ENCODE peak calls at places on chromosomes 13 and 19, in five cellular contexts. One of them, this sample, is unnamed.

GRCh38 chr19:48720251-48720612 is 707 bp upstream of the MAMSTR start:
- DNase-seq in upper lobe of left lung: no peak
- DNase-seq in AG04449: no peak
- DNase-seq in COLO829: no peak
- DNase-seq in activated CD8-positive, alpha-beta T cell treated with anti-CD3 and anti-CD28 coated beads, Interleukin-2, amount 10 ng/mL, durations not matched to agents 7 days and 5 days: no peak
- DNase-seq in this sample: no peak

GRCh38 chr13:97367016-97367415 is 67.0 kb upstream of the RAP2A start:
- DNase-seq in activated CD8-positive, alpha-beta T cell treated with anti-CD3 and anti-CD28 coated beads, Interleukin-2, amount 10 ng/mL, durations not matched to agents 7 days and 5 days: no peak
- DNase-seq in COLO829: no peak
- DNase-seq in upper lobe of left lung: peak; percentile 37
- DNase-seq in AG04449: no peak
- DNase-seq in this sample: no peak

GRCh38 chr13:110387451-110388140 is 80.5 kb downstream of the COL4A2 start:
- DNase-seq in upper lobe of left lung: no peak
- DNase-seq in activated CD8-positive, alpha-beta T cell treated with anti-CD3 and anti-CD28 coated beads, Interleukin-2, amount 10 ng/mL, durations not matched to agents 7 days and 5 days: peak; percentile 24
- DNase-seq in AG04449: no peak
- DNase-seq in COLO829: no peak
- DNase-seq in this sample: no peak

GRCh38 chr19:38759590-38760003 is 13.7 kb downstream of the LGALS7 start:
- DNase-seq in upper lobe of left lung: peak; percentile 89
- DNase-seq in activated CD8-positive, alpha-beta T cell treated with anti-CD3 and anti-CD28 coated beads, Interleukin-2, amount 10 ng/mL, durations not matched to agents 7 days and 5 days: no peak
- DNase-seq in COLO829: peak; percentile 69
- DNase-seq in AG04449: no peak
- DNase-seq in this sample: no peak

GRCh38 chr13:102597029-102598015 is 536 bp downstream of the TPP2 start:
- DNase-seq in activated CD8-positive, alpha-beta T cell treated with anti-CD3 and anti-CD28 coated beads, Interleukin-2, amount 10 ng/mL, durations not matched to agents 7 days and 5 days: peak; percentile 41
- DNase-seq in AG04449: no peak
- DNase-seq in upper lobe of left lung: peak; percentile 24
- DNase-seq in COLO829: no peak
- DNase-seq in this sample: no peak

GRCh38 chr13:113410472-113411201 is 42.7 kb downstream of the ADPRHL1 start:
- DNase-seq in AG04449: peak; percentile 42
- DNase-seq in COLO829: no peak
- DNase-seq in upper lobe of left lung: no peak
- DNase-seq in activated CD8-positive, alpha-beta T cell treated with anti-CD3 and anti-CD28 coated beads, Interleukin-2, amount 10 ng/mL, durations not matched to agents 7 days and 5 days: no peak
- DNase-seq in this sample: no peak

GRCh38 chr13:24630851-24631341 is 49.3 kb upstream of the ATP12A start:
- DNase-seq in COLO829: peak; percentile 17
- DNase-seq in activated CD8-positive, alpha-beta T cell treated with anti-CD3 and anti-CD28 coated beads, Interleukin-2, amount 10 ng/mL, durations not matched to agents 7 days and 5 days: no peak
- DNase-seq in AG04449: no peak
- DNase-seq in upper lobe of left lung: peak; percentile 75
- DNase-seq in this sample: no peak

GRCh38 chr19:40493778-40494177 is 27.0 kb downstream of the SPTBN4 start:
- DNase-seq in activated CD8-positive, alpha-beta T cell treated with anti-CD3 and anti-CD28 coated beads, Interleukin-2, amount 10 ng/mL, durations not matched to agents 7 days and 5 days: no peak
- DNase-seq in AG04449: no peak
- DNase-seq in upper lobe of left lung: no peak
- DNase-seq in COLO829: no peak
- DNase-seq in this sample: no peak

GRCh38 chr19:11986754-11987153 is 21.9 kb downstream of the ZNF763 start:
- DNase-seq in upper lobe of left lung: no peak
- DNase-seq in AG04449: no peak
- DNase-seq in COLO829: no peak
- DNase-seq in activated CD8-positive, alpha-beta T cell treated with anti-CD3 and anti-CD28 coated beads, Interleukin-2, amount 10 ng/mL, durations not matched to agents 7 days and 5 days: no peak
- DNase-seq in this sample: no peak

GRCh38 chr19:58374200-58374599 is 6.6 kb downstream of the ZNF837 start:
- DNase-seq in AG04449: no peak
- DNase-seq in activated CD8-positive, alpha-beta T cell treated with anti-CD3 and anti-CD28 coated beads, Interleukin-2, amount 10 ng/mL, durations not matched to agents 7 days and 5 days: no peak
- DNase-seq in upper lobe of left lung: no peak
- DNase-seq in COLO829: no peak
- DNase-seq in this sample: no peak

GRCh38 chr13:28401303-28402056 is 93.4 kb downstream of the FLT1 start:
- DNase-seq in AG04449: peak; percentile 68
- DNase-seq in upper lobe of left lung: no peak
- DNase-seq in activated CD8-positive, alpha-beta T cell treated with anti-CD3 and anti-CD28 coated beads, Interleukin-2, amount 10 ng/mL, durations not matched to agents 7 days and 5 days: no peak
- DNase-seq in COLO829: no peak
- DNase-seq in this sample: peak; percentile 80

GRCh38 chr19:9724157-9724556 is 44.4 kb downstream of the ZNF846 start:
- DNase-seq in upper lobe of left lung: no peak
- DNase-seq in COLO829: no peak
- DNase-seq in activated CD8-positive, alpha-beta T cell treated with anti-CD3 and anti-CD28 coated beads, Interleukin-2, amount 10 ng/mL, durations not matched to agents 7 days and 5 days: no peak
- DNase-seq in AG04449: no peak
- DNase-seq in this sample: no peak

GRCh38 chr13:63435668-63436275 is 2020.1 kb upstream of the PCDH20 start:
- DNase-seq in activated CD8-positive, alpha-beta T cell treated with anti-CD3 and anti-CD28 coated beads, Interleukin-2, amount 10 ng/mL, durations not matched to agents 7 days and 5 days: no peak
- DNase-seq in upper lobe of left lung: no peak
- DNase-seq in COLO829: peak; percentile 20
- DNase-seq in AG04449: peak; percentile 98
- DNase-seq in this sample: peak; percentile 99

GRCh38 chr13:48775804-48776203 is 122.1 kb downstream of the CYSLTR2 start:
- DNase-seq in COLO829: no peak
- DNase-seq in activated CD8-positive, alpha-beta T cell treated with anti-CD3 and anti-CD28 coated beads, Interleukin-2, amount 10 ng/mL, durations not matched to agents 7 days and 5 days: no peak
- DNase-seq in upper lobe of left lung: no peak
- DNase-seq in AG04449: peak; percentile 94
- DNase-seq in this sample: peak; percentile 88

GRCh38 chr19:48354332-48354992 is 9.3 kb downstream of the TMEM143 start:
- DNase-seq in activated CD8-positive, alpha-beta T cell treated with anti-CD3 and anti-CD28 coated beads, Interleukin-2, amount 10 ng/mL, durations not matched to agents 7 days and 5 days: no peak
- DNase-seq in upper lobe of left lung: no peak
- DNase-seq in AG04449: no peak
- DNase-seq in COLO829: peak; percentile 96
- DNase-seq in this sample: no peak

This sample was measured in BJ.